ENCODE peak calls at places on chromosome 6, in nine cellular contexts. C is suprapubic skin, W is uterus, X is sigmoid colon, S is breast epithelium, H is adrenal gland, O is endothelial cell of umbilical vein, M is prostate gland, Y is HepG2. K is an unnamed sample.

GRCh38 chr6:154403803-154404202 is 47.2 kb upstream of the IPCEF1 start:
- DNase-seq in X (peak), Y (no peak), O (no peak), S (no peak), C (no peak), M (peak), W (peak), H (no peak), K (peak)

GRCh38 chr6:167079853-167080297 is 43.0 kb upstream of the CCR6 start:
- DNase-seq in O (no peak), Y (no peak), W (no peak), H (no peak), S (no peak), C (no peak), X (no peak), M (no peak), K (no peak)

GRCh38 chr6:108896111-108896661 is 48.0 kb downstream of the ARMC2 start:
- DNase-seq in S (no peak), O (peak), W (no peak), C (no peak), Y (no peak), X (no peak), M (no peak), H (no peak), K (no peak)

GRCh38 chr6:161918608-161919205 is 644.8 kb upstream of the AGPAT4 start:
- DNase-seq in O (no peak), M (no peak), Y (no peak), X (no peak), H (no peak), S (no peak), C (no peak), W (no peak), K (no peak)

GRCh38 chr6:142015011-142015410 is 117.7 kb upstream of the GJE1 start:
- DNase-seq in W (no peak), Y (no peak), H (no peak), X (no peak), C (no peak), M (no peak), O (no peak), S (no peak), K (no peak)

GRCh38 chr6:70369332-70369950 is 43.9 kb upstream of the FAM135A start:
- DNase-seq in W (peak), H (peak), C (peak), Y (peak), X (peak), M (peak), O (peak), S (no peak), K (peak)

GRCh38 chr6:20746024-20746423 is 211.8 kb downstream of the CDKAL1 start:
- DNase-seq in X (no peak), O (no peak), S (no peak), H (no peak), W (no peak), Y (no peak), M (no peak), C (no peak), K (no peak)

GRCh38 chr6:147204060-147204785 is at the start of gene STXBP5:
- DNase-seq in O (peak), S (no peak), Y (peak), X (peak), H (peak), C (peak), W (peak), M (peak), K (peak)

GRCh38 chr6:111230351-111231077 is 143.2 kb downstream of the SLC16A10 start:
- DNase-seq in H (no peak), O (no peak), X (no peak), Y (no peak), M (no peak), C (no peak), W (no peak), S (no peak), K (no peak)

GRCh38 chr6:10837692-10837996 is 695 bp downstream of the MAK start:
- DNase-seq in W (no peak), O (no peak), M (peak), S (no peak), X (no peak), H (peak), Y (no peak), C (no peak), K (no peak)

GRCh38 chr6:56802570-56802969 is 152.3 kb upstream of the BEND6 start:
- DNase-seq in O (peak), C (no peak), H (no peak), W (no peak), X (no peak), S (no peak), Y (peak), M (no peak), K (no peak)

GRCh38 chr6:149488815-149489214 is 4.0 kb upstream of the ZC3H12D start:
- DNase-seq in H (no peak), X (no peak), C (no peak), O (no peak), W (no peak), Y (no peak), M (no peak), S (no peak), K (no peak)

GRCh38 chr6:82608365-82608764 is 244.7 kb downstream of the TPBG start:
- DNase-seq in O (no peak), X (no peak), M (no peak), Y (no peak), H (no peak), C (no peak), S (no peak), W (no peak), K (no peak)

GRCh38 chr6:122789078-122789861 is at the start of gene SMPDL3A:
- DNase-seq in W (peak), H (peak), C (peak), Y (peak), M (peak), O (peak), X (peak), S (peak), K (peak)

GRCh38 chr6:106070626-106071025 is 15.5 kb upstream of the PRDM1 start:
- DNase-seq in O (no peak), H (no peak), W (no peak), Y (no peak), X (no peak), C (no peak), S (no peak), M (no peak), K (no peak)

GRCh38 chr6:143337201-143337949 is 113.1 kb downstream of the ADAT2 start:
- DNase-seq in C (no peak), H (peak), X (no peak), O (peak), W (no peak), M (no peak), S (no peak), Y (peak), K (no peak)

GRCh38 chr6:167279766-167280440 is 11.2 kb upstream of the UNC93A start:
- DNase-seq in H (no peak), Y (no peak), S (no peak), M (no peak), W (no peak), C (no peak), O (no peak), X (no peak), K (no peak)

GRCh38 chr6:37006793-37007339 is 1.4 kb downstream of the FGD2 start:
- DNase-seq in X (no peak), H (no peak), Y (no peak), W (no peak), M (no peak), C (no peak), O (no peak), S (no peak), K (no peak)

GRCh38 chr6:95404777-95405176 is 172.6 kb upstream of the MANEA start:
- DNase-seq in X (no peak), W (no peak), H (no peak), O (no peak), Y (no peak), C (no peak), M (no peak), S (no peak), K (no peak)

GRCh38 chr6:34571388-34571787 is 15.3 kb upstream of the SPDEF start:
- DNase-seq in X (no peak), H (no peak), W (no peak), Y (no peak), C (no peak), O (no peak), M (no peak), S (no peak), K (no peak)

GRCh38 chr6:21664263-21665081 is 70.9 kb downstream of the SOX4 start:
- DNase-seq in M (peak), C (no peak), W (peak), H (peak), X (peak), S (peak), O (peak), Y (no peak), K (peak)

GRCh38 chr6:14732845-14733757 is 512.8 kb upstream of the JARID2 start:
- DNase-seq in O (no peak), C (no peak), M (no peak), W (no peak), Y (peak), H (no peak), X (no peak), S (no peak), K (no peak)

GRCh38 chr6:45187841-45188240 is 140.3 kb upstream of the RUNX2 start:
- DNase-seq in X (no peak), W (no peak), C (no peak), M (no peak), H (no peak), O (no peak), Y (peak), S (no peak), K (no peak)

GRCh38 chr6:41729624-41730023 is 5.8 kb downstream of the TFEB start:
- DNase-seq in M (no peak), H (no peak), Y (no peak), O (no peak), C (no peak), S (no peak), X (no peak), W (no peak), K (no peak)

GRCh38 chr6:10555625-10556309 is 34.6 kb downstream of the GCNT2 start:
- DNase-seq in Y (no peak), X (peak), W (no peak), H (peak), C (peak), O (peak), M (peak), S (peak), K (peak)

GRCh38 chr6:73515204-73516101 is 5.4 kb downstream of the EEF1A1 start:
- DNase-seq in M (peak), W (peak), Y (peak), C (no peak), S (no peak), O (peak), X (peak), H (peak), K (no peak)

GRCh38 chr6:47179286-47179685 is 130.4 kb downstream of the TNFRSF21 start:
- DNase-seq in W (no peak), Y (no peak), S (no peak), M (no peak), H (no peak), X (no peak), O (no peak), C (no peak), K (no peak)

GRCh38 chr6:124076336-124077048 is 272.8 kb downstream of the NKAIN2 start:
- DNase-seq in Y (no peak), C (no peak), X (no peak), O (no peak), M (no peak), H (no peak), W (no peak), S (no peak), K (no peak)

GRCh38 chr6:3520541-3521220 is 63.8 kb upstream of the SLC22A23 start:
- DNase-seq in X (no peak), Y (no peak), S (no peak), H (no peak), O (no peak), C (no peak), M (no peak), W (no peak), K (no peak)

GRCh38 chr6:147508073-147508870 is at the start of gene SAMD5:
- DNase-seq in C (peak), M (peak), Y (peak), O (peak), X (peak), S (no peak), W (peak), H (peak), K (peak)

GRCh38 chr6:424741-425417 is 33.3 kb downstream of the IRF4 start:
- DNase-seq in C (no peak), O (no peak), X (no peak), S (no peak), H (no peak), M (no peak), Y (no peak), W (no peak), K (no peak)

GRCh38 chr6:15143540-15143939 is 102.3 kb upstream of the JARID2 start:
- DNase-seq in O (no peak), Y (no peak), X (no peak), W (no peak), M (no peak), H (no peak), S (no peak), C (no peak), K (no peak)

GRCh38 chr6:156718647-156719394 is 58.4 kb upstream of the ARID1B start:
- DNase-seq in M (no peak), Y (peak), H (peak), C (peak), X (peak), W (peak), S (no peak), O (no peak), K (peak)

GRCh38 chr6:27892596-27893058 is 19.6 kb downstream of the OR2B2 start:
- DNase-seq in H (no peak), S (no peak), W (no peak), M (no peak), C (no peak), X (no peak), Y (no peak), O (no peak), K (no peak)

DNA sequence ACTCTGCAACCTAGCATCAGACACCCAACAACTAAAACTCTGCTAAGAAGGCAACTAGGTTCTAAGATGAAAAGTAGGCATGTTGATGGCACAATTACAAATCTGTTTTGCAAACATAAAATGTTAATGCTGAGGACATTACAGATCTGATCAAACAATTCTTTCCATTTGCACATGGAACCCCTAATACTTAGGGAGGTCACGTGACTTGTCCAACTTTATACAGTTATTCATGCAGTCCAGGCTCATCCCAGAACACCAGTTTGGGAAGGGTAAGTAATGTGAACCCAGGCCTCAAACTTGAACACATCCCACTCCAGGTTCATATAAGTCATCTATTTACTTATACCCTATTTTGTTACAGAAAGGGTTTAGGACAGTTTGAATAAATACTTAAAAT is 247.2 kb downstream of the HACE1 start:
- DNase-seq in S (no peak), C (no peak), O (no peak), M (no peak), X (no peak), W (no peak), H (no peak), Y (no peak), K (no peak)
- H3K4me3 ChIP-seq in S (no peak), C (no peak), O (no peak), M (no peak), X (no peak), W (no peak), H (no peak), Y (no peak), K (no peak)

GRCh38 chr6:127547909-127548649 is 28.9 kb upstream of the C6orf58 start:
- DNase-seq in Y (no peak), S (no peak), X (no peak), O (no peak), C (no peak), W (no peak), H (no peak), M (no peak), K (no peak)

GRCh38 chr6:127550403-127550802 is 26.6 kb upstream of the C6orf58 start:
- DNase-seq in X (no peak), M (no peak), C (no peak), O (no peak), S (no peak), H (no peak), Y (no peak), W (no peak), K (no peak)

GRCh38 chr6:127547215-127547614 is 28.1 kb upstream of the MTCL3 start:
- DNase-seq in H (no peak), C (no peak), S (no peak), W (no peak), X (no peak), M (no peak), Y (no peak), O (no peak), K (no peak)
- TF ChIP-seq CTCF in H (peak), C (no peak), S (no peak), W (no peak), X (no peak), M (no peak), Y (peak), O (peak), K (no peak)

GRCh38 chr6:68649669-68650068 is 14.6 kb downstream of the ADGRB3 start:
- DNase-seq in C (no peak), S (no peak), Y (no peak), W (no peak), X (no peak), H (no peak), O (no peak), M (no peak), K (no peak)
- TF ChIP-seq POLR2A in C (no peak), S (no peak), Y (no peak), W (no peak), X (no peak), H (no peak), O (no peak), M (no peak), K (no peak)

GRCh38 chr6:151765444-151765886 is 42.0 kb upstream of the ESR1 start:
- DNase-seq in X (no peak), Y (peak), S (no peak), O (peak), H (peak), M (peak), C (no peak), W (peak), K (peak)

GRCh38 chr6:151760486-151760885 is 47.0 kb upstream of the ESR1 start:
- DNase-seq in W (no peak), S (no peak), H (no peak), X (no peak), M (no peak), C (no peak), Y (no peak), O (no peak), K (no peak)

GRCh38 chr6:151762817-151763216 is 44.7 kb upstream of the ESR1 start:
- DNase-seq in C (no peak), S (no peak), M (no peak), O (no peak), Y (no peak), H (no peak), X (no peak), W (no peak), K (no peak)

GRCh38 chr6:151763303-151763702 is 44.2 kb upstream of the ESR1 start:
- DNase-seq in H (no peak), Y (peak), C (no peak), W (peak), O (no peak), X (no peak), S (no peak), M (no peak), K (no peak)

DNA sequence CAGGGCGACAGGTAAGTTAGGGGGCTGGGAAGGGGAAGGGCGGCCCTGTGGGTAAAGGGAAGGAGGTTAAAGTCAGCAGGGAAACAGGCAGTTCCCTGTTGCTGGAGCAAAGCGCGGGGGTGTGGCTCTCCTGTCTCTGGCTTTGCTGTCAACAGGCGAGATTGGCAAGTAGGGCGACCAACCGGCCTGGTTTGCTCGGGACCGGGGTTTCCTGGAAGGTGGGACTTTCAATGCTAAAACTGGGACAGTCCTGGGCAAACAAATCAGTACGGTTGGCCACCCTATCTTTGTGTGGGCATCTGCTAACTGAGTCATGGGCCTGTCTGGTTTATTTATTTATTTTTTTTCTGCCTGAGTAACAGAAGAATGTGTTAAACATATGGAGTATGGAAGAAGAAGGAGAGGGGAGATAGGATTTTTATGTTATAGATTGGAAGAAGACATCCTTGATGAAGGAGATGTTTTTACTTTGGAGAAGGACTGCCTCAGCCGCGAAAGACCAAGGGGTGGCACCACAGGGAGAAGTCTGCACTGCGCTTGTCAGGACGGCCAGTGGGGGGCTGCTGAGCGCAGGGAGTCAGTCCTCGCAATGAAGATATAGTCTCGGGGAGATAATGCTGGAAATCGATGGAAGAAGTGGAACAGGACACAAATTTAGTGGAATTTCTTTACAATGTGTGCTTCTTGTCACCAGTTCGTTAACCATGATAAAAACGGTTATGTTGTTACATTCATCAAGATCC is 43.4 kb upstream of the ESR1 start:
- DNase-seq in O (peak), C (peak), X (peak), H (peak), Y (peak), M (peak), S (peak), W (peak), K (peak)
- H3K4me3 ChIP-seq in O (no peak), C (peak), X (no peak), H (no peak), Y (no peak), M (no peak), S (peak), W (peak), K (peak)

GRCh38 chr6:104698979-104699378 is 160.7 kb downstream of the HACE1 start:
- DNase-seq in M (no peak), H (no peak), Y (no peak), S (no peak), O (no peak), W (no peak), X (no peak), C (no peak), K (no peak)
- TF ChIP-seq CTCF in M (no peak), H (no peak), Y (no peak), S (no peak), O (no peak), W (no peak), X (no peak), C (no peak), K (no peak)

GRCh38 chr6:53546256-53546655 is 1.4 kb upstream of the GCLC start:
- DNase-seq in Y (no peak), O (no peak), H (no peak), X (no peak), C (no peak), M (no peak), W (no peak), S (no peak), K (no peak)

GRCh38 chr6:53544050-53544499 is 826 bp downstream of the GCLC start:
- DNase-seq in O (no peak), W (no peak), X (no peak), H (no peak), Y (no peak), S (no peak), M (peak), C (no peak), K (no peak)

GRCh38 chr6:53543341-53544010 is 1.4 kb downstream of the GCLC start:
- DNase-seq in X (no peak), S (no peak), Y (no peak), C (no peak), O (no peak), M (no peak), W (no peak), H (no peak), K (no peak)

GRCh38 chr6:53547166-53547814 is 2.4 kb upstream of the GCLC start:
- DNase-seq in X (no peak), W (no peak), C (no peak), O (no peak), M (no peak), Y (no peak), H (no peak), S (no peak), K (peak)

GRCh38 chr6:53544500-53545308 is at the start of gene GCLC:
- DNase-seq in S (peak), Y (peak), X (peak), O (peak), M (peak), H (peak), C (peak), W (peak), K (peak)
- TF ChIP-seq POLR2A in S (peak), Y (peak), X (peak), O (peak), M (peak), H (peak), C (peak), W (peak), K (peak)

GRCh38 chr6:107493158-107494057 is 3.5 kb downstream of the SOBP start:
- DNase-seq in S (no peak), C (no peak), O (peak), H (no peak), X (no peak), M (peak), Y (peak), W (no peak), K (no peak)
- H3K4me3 ChIP-seq in S (no peak), C (no peak), O (no peak), H (no peak), X (peak), M (no peak), Y (peak), W (peak), K (peak)

GRCh38 chr6:18752278-18753057 is 365.3 kb downstream of the RNF144B start:
- DNase-seq in H (no peak), O (no peak), C (no peak), M (no peak), X (no peak), W (no peak), Y (no peak), S (no peak), K (no peak)
- TF ChIP-seq CTCF in H (no peak), O (no peak), C (no peak), M (no peak), X (no peak), W (no peak), Y (no peak), S (no peak), K (no peak)